ENCODE peak calls at places on chromosome 7, in seven cellular contexts. I, D, X, N, H, W and G are unnamed samples.
A peak's percentile ranks its signal among the peaks of the same experiment; 100 is the strongest.

GRCh38 chr7:20280475-20281351 is 50.0 kb upstream of the ITGB8 start:
- DNase-seq in I (no peak), D (no peak), X (no peak), N (peak; percentile 15), H (peak; percentile 52), W (no peak), G (no peak)

GRCh38 chr7:39453743-39454355 is 112.4 kb upstream of the YAE1 start:
- DNase-seq in I (peak; percentile 79), D (peak; percentile 43), X (no peak), N (peak; percentile 63), H (no peak), W (peak; percentile 81), G (no peak)

GRCh38 chr7:95430864-95431263 is 4.0 kb downstream of the PON2 start:
- DNase-seq in I (no peak), D (no peak), X (no peak), N (no peak), H (no peak), W (peak; percentile 47), G (no peak)

GRCh38 chr7:129774359-129774758 is 162.8 kb downstream of the NRF1 start:
- DNase-seq in I (peak; percentile 50), D (no peak), X (no peak), N (peak; percentile 55), H (no peak), W (no peak), G (no peak)

GRCh38 chr7:129610709-129611245 is 743 bp upstream of the NRF1 start:
- DNase-seq in I (peak; percentile 52), D (no peak), X (no peak), N (no peak), H (no peak), W (peak; percentile 26), G (no peak)

GRCh38 chr7:29214056-29214455 is 19.5 kb downstream of the CHN2 start:
- DNase-seq in I (no peak), D (no peak), X (no peak), N (no peak), H (no peak), W (no peak), G (no peak)

GRCh38 chr7:133484135-133484534 is 231.3 kb downstream of the EXOC4 start:
- DNase-seq in I (no peak), D (no peak), X (no peak), N (no peak), H (no peak), W (no peak), G (no peak)

GRCh38 chr7:157644946-157645345 is 308.1 kb downstream of the DNAJB6 start:
- DNase-seq in I (no peak), D (no peak), X (no peak), N (no peak), H (no peak), W (no peak), G (no peak)

GRCh38 chr7:149821191-149822148 is 16.7 kb upstream of the ZNF862 start:
- DNase-seq in I (no peak), D (no peak), X (no peak), N (no peak), H (no peak), W (peak; percentile 54), G (no peak)

GRCh38 chr7:98295467-98296220 is 14.2 kb downstream of the BRI3 start:
- DNase-seq in I (no peak), D (no peak), X (no peak), N (no peak), H (no peak), W (no peak), G (no peak)

GRCh38 chr7:12623885-12624498 is 53.5 kb downstream of the SCIN start:
- DNase-seq in I (no peak), D (no peak), X (no peak), N (no peak), H (no peak), W (no peak), G (no peak)

GRCh38 chr7:70271617-70272081 is 673.4 kb downstream of the AUTS2 start:
- DNase-seq in I (no peak), D (no peak), X (no peak), N (peak; percentile 48), H (no peak), W (no peak), G (no peak)

GRCh38 chr7:150451097-150451793 is 815 bp downstream of the GIMAP8 start:
- DNase-seq in I (no peak), D (no peak), X (no peak), N (peak; percentile 30), H (no peak), W (peak; percentile 53), G (no peak)

GRCh38 chr7:106284516-106285050 is at the start of gene NAMPT:
- DNase-seq in I (peak; percentile 80), D (peak; percentile 59), X (peak; percentile 75), N (peak; percentile 56), H (no peak), W (peak; percentile 60), G (peak; percentile 67)

GRCh38 chr7:26365897-26366267 is 74.2 kb downstream of the SNX10 start:
- DNase-seq in I (no peak), D (no peak), X (no peak), N (no peak), H (no peak), W (no peak), G (no peak)

GRCh38 chr7:435518-436366 is 83.9 kb downstream of the PDGFA start:
- DNase-seq in I (no peak), D (peak; percentile 91), X (no peak), N (no peak), H (no peak), W (peak; percentile 81), G (no peak)

GRCh38 chr7:66837007-66837406 is 84.0 kb upstream of the TMEM248 start:
- DNase-seq in I (peak; percentile 76), D (peak; percentile 46), X (no peak), N (peak; percentile 38), H (no peak), W (peak; percentile 49), G (no peak)

GRCh38 chr7:92839901-92840300 is 3.5 kb upstream of the CDK6 start:
- DNase-seq in I (no peak), D (no peak), X (no peak), N (no peak), H (no peak), W (no peak), G (no peak)

GRCh38 chr7:101950450-101951119 is 133.2 kb downstream of the CUX1 start:
- DNase-seq in I (peak; percentile 35), D (no peak), X (no peak), N (no peak), H (no peak), W (no peak), G (no peak)

GRCh38 chr7:9983048-9983447 is 990.6 kb upstream of the PHF14 start:
- DNase-seq in I (no peak), D (no peak), X (no peak), N (no peak), H (no peak), W (no peak), G (no peak)

DNA sequence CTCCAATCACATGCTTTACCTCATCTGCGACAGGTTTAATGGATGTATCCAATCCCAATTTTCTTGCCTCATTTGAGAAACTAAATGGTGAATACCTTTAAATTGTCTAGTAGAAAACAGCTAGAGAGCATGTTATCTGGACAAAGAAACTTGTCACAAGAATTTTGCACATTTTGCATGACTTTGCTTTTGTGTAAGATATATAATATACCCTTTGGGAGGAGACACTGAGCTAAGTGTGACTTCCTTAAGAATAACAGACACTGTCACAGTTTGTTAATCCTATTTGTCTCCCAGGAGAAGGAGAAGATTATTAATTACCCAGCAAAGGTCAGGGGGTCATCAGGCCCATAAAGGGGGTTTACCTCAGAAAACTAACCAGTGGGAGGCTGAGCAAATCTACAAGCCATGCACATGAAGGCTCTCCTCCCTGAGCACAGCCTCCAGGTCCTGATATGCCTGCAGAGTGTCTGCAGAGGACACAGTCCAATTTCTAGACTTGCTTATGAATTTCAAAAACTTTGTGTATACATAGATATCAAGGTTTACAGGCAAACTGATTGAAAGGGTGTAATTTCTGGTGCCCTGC is 10.2 kb upstream of the MET start:
- DNase-seq in I (peak; percentile 34), D (no peak), X (no peak), N (no peak), H (no peak), W (no peak), G (no peak)
- TF ChIP-seq CTCF in I (no peak), D (no peak), X (no peak), N (no peak), H (no peak), W (no peak), G (no peak)

GRCh38 chr7:112452102-112452888 is 2.0 kb downstream of the IFRD1 start:
- DNase-seq in I (peak; percentile 56), D (peak; percentile 28), X (no peak), N (peak; percentile 47), H (no peak), W (peak; percentile 44), G (no peak)
- TF ChIP-seq CTCF in I (peak; percentile 47), D (no peak), X (peak; percentile 65), N (peak; percentile 34), H (peak; percentile 24), W (no peak), G (no peak)

GRCh38 chr7:42740410-42740809 is 171.5 kb downstream of the C7orf25 start:
- DNase-seq in I (no peak), D (no peak), X (no peak), N (no peak), H (no peak), W (no peak), G (no peak)

GRCh38 chr7:42739591-42739990 is 172.3 kb downstream of the C7orf25 start:
- DNase-seq in I (no peak), D (no peak), X (no peak), N (no peak), H (no peak), W (no peak), G (no peak)

GRCh38 chr7:42735081-42735480 is 176.8 kb downstream of the C7orf25 start:
- DNase-seq in I (no peak), D (no peak), X (no peak), N (no peak), H (no peak), W (no peak), G (no peak)

GRCh38 chr7:42734568-42734967 is 177.3 kb downstream of the C7orf25 start:
- DNase-seq in I (no peak), D (no peak), X (no peak), N (no peak), H (no peak), W (no peak), G (no peak)

GRCh38 chr7:42736931-42737330 is 174.9 kb downstream of the C7orf25 start:
- DNase-seq in I (peak; percentile 16), D (no peak), X (no peak), N (no peak), H (no peak), W (no peak), G (no peak)
- TF ChIP-seq CTCF in I (peak; percentile 23), D (no peak), X (peak; percentile 50), N (no peak), H (no peak), W (no peak), G (no peak)

GRCh38 chr7:108066486-108066885 is 63.5 kb upstream of the LAMB1 start:
- DNase-seq in I (no peak), D (no peak), X (no peak), N (no peak), H (no peak), W (no peak), G (no peak)

GRCh38 chr7:108063520-108063933 is 60.6 kb upstream of the LAMB1 start:
- DNase-seq in I (no peak), D (peak; percentile 32), X (no peak), N (peak; percentile 24), H (no peak), W (no peak), G (no peak)

GRCh38 chr7:108059526-108059925 is 56.6 kb upstream of the LAMB1 start:
- DNase-seq in I (no peak), D (no peak), X (no peak), N (no peak), H (no peak), W (no peak), G (no peak)

GRCh38 chr7:108057951-108058391 is 55.0 kb upstream of the LAMB1 start:
- DNase-seq in I (no peak), D (no peak), X (no peak), N (no peak), H (no peak), W (no peak), G (no peak)

GRCh38 chr7:108062250-108063014 is 59.5 kb upstream of the LAMB1 start:
- DNase-seq in I (no peak), D (no peak), X (no peak), N (peak; percentile 14), H (no peak), W (no peak), G (no peak)
- TF ChIP-seq CTCF in I (no peak), D (no peak), X (no peak), N (no peak), H (no peak), W (no peak), G (no peak)